ENCODE peak calls at places on chromosomes 6 and 20, in eight cellular contexts. O, C, E, U, Y, R, M and H are unnamed samples. For H3K4me1, the result is how much of the 10 kb centered on the place peaks cover.

GRCh38 chr6:84332139-84333034 is 104.9 kb upstream of the CEP162 start:
- DNase-seq in O (no peak), C (no peak), E (no peak), U (no peak), Y (no peak), R (no peak), M (no peak), H (no peak)

GRCh38 chr6:151119823-151120524 is 119.8 kb upstream of the AKAP12 start:
- DNase-seq in O (no peak), C (no peak), E (no peak), U (no peak), Y (peak), R (no peak), M (peak), H (no peak)

GRCh38 chr6:125414507-125414906 is 112.7 kb upstream of the HDDC2 start:
- DNase-seq in O (no peak), C (no peak), E (no peak), U (no peak), Y (no peak), R (no peak), M (no peak), H (no peak)

GRCh38 chr20:47717421-47717820 is 67.9 kb downstream of the SULF2 start:
- DNase-seq in O (no peak), C (no peak), E (no peak), U (no peak), Y (no peak), R (no peak), M (no peak), H (no peak)

GRCh38 chr20:55269913-55270312 is 735.4 kb downstream of the CBLN4 start:
- DNase-seq in O (no peak), C (no peak), E (no peak), U (no peak), Y (no peak), R (no peak), M (no peak), H (no peak)

GRCh38 chr6:88780714-88781389 is 182.6 kb downstream of the RNGTT start:
- DNase-seq in O (no peak), C (peak), E (no peak), U (peak), Y (peak), R (peak), M (peak), H (no peak)

GRCh38 chr6:38510205-38510604 is 129.5 kb downstream of the BTBD9 start:
- DNase-seq in O (no peak), C (no peak), E (no peak), U (no peak), Y (no peak), R (no peak), M (no peak), H (no peak)

GRCh38 chr6:52325695-52326471 is 36.1 kb upstream of the PAQR8 start:
- DNase-seq in O (no peak), C (no peak), E (no peak), U (no peak), Y (no peak), R (no peak), M (peak), H (no peak)

GRCh38 chr6:135535989-135536414 is 38.5 kb upstream of the AHI1 start:
- DNase-seq in O (no peak), C (peak), E (no peak), U (no peak), Y (peak), R (no peak), M (no peak), H (no peak)

GRCh38 chr6:125046107-125046925 is 84.1 kb downstream of the RNF217 start:
- DNase-seq in O (no peak), C (no peak), E (no peak), U (no peak), Y (no peak), R (no peak), M (no peak), H (no peak)

GRCh38 chr6:166561766-166562165 is 24.7 kb downstream of the RAMACL start:
- DNase-seq in O (no peak), C (no peak), E (no peak), U (no peak), Y (no peak), R (no peak), M (no peak), H (no peak)
- H3K4me1 ChIP-seq in O (under half), C (under half), E (under half), U (under half), Y (under half), R (under half), M (under half), H (under half)

DNA sequence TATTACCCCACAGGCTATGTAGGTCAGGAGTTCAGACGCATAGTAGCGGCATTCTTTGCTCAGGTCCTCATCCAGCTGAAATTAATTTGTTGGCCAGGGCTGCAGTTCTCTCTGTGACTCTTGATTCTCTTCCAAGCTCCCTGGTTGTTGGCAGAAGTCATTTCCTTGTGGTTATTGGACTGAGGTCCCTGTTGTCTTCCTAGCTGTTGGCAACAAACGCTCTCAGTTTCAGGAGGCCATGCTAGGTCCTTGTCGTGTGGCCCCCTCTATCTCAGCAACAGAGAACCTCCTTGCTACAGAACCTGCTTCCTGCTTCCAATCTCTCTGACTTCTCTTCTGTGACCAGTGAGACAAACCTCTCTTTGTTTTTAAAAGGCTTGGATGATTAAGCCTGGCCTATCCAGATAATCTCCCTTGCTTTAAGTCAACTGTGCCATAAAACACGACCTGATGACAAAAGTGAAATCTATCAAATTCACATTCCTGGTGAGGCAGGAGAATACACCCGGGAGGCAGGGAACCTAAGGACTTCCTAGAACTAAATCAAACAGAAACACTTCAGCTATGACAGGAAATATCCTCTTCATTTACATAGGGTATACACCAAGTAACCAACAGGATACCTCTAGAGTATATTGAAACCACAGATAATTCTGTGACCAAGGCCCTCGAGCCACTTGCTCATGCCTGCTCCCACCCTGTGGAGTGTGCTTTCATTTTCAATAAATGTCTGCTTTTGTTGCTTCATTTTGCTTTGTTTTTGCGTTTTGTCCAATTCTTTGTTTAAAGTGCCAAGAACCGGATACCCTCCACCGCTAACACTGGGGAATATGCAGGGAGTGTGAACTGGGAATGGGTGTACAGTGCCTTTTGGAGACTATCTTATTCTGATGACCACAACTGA is 196.0 kb downstream of the BTBD3 start:
- DNase-seq in O (peak), C (no peak), E (no peak), U (no peak), Y (no peak), R (no peak), M (no peak), H (no peak)
- TF ChIP-seq POLR2AphosphoS5 in O (peak), C (no peak), E (no peak), U (no peak), Y (no peak), R (no peak), M (no peak), H (no peak)

GRCh38 chr6:47737406-47737805 is 39.0 kb downstream of the ADGRF4 start:
- DNase-seq in O (no peak), C (no peak), E (no peak), U (no peak), Y (no peak), R (no peak), M (no peak), H (no peak)

GRCh38 chr6:47736083-47736700 is 37.8 kb downstream of the ADGRF4 start:
- DNase-seq in O (no peak), C (no peak), E (no peak), U (no peak), Y (no peak), R (no peak), M (peak), H (no peak)

GRCh38 chr6:47734826-47735481 is 36.6 kb downstream of the ADGRF4 start:
- DNase-seq in O (no peak), C (no peak), E (no peak), U (no peak), Y (no peak), R (no peak), M (no peak), H (no peak)

GRCh38 chr6:47729457-47729856 is 31.1 kb downstream of the ADGRF4 start:
- DNase-seq in O (no peak), C (no peak), E (no peak), U (no peak), Y (no peak), R (no peak), M (no peak), H (no peak)

DNA sequence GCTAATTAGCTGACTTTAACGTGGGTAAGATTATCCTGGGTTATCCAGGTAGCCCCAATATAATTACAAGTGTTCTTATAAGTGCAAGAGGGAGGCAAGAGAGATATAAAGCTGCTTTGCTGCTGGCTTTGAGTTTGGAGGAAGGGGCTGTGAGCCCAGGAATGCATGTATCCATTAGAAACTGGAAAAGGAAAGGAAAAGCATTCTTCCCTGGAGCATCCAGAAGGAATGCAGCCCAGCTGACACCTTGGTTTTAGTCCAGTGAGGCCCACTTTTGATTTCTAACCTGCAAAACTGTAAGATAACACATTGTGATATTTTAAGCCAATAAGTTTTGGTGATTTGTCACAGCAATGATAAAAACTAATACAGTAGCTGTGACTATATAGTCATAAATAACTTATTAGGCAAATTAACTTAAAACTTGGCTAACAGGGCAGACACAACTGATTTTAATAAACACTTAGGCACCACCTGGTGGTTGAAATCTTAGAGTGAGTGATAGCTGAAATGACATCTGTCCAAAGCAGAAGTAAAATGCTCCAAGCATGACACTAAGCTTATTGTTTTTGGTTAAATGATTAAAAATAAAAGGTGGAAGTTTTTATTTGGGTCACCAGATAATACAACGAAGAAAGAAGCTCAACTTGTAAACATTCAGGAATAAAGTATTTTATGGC is 35.6 kb downstream of the ADGRF4 start:
- DNase-seq in O (no peak), C (peak), E (no peak), U (no peak), Y (peak), R (no peak), M (no peak), H (no peak)
- TF ChIP-seq CTCF in O (peak), C (peak), E (peak), U (peak), Y (peak), R (no peak), M (peak), H (peak)

GRCh38 chr6:79617521-79617941 is 13.6 kb upstream of the SH3BGRL2 start:
- DNase-seq in O (no peak), C (no peak), E (no peak), U (no peak), Y (no peak), R (no peak), M (no peak), H (no peak)
- H3K4me1 ChIP-seq in O (under half), C (under half), E (under half), U (under half), Y (under half), R (under half), M (under half), H (under half)

GRCh38 chr6:75268121-75268987 is 16.2 kb downstream of the TMEM30A start:
- DNase-seq in O (no peak), C (no peak), E (no peak), U (no peak), Y (no peak), R (no peak), M (no peak), H (no peak)
- TF ChIP-seq POLR2AphosphoS5 in O (no peak), C (no peak), E (no peak), U (no peak), Y (no peak), R (no peak), M (no peak), H (no peak)